ENCODE peak calls at places on chromosome 15, in five cellular contexts. Y is IMR-90, N is dorsolateral prefrontal cortex, F is fibroblast of mammary gland, E is tibial nerve. X is an unnamed sample.

GRCh38 chr15:30925686-30926085 is 22.0 kb downstream of the FAN1 start:
- DNase-seq in Y (no peak), E (no peak), F (no peak), N (no peak), X (no peak)

GRCh38 chr15:63240136-63240535 is 37.3 kb upstream of the APH1B start:
- DNase-seq in E (no peak), Y (no peak), F (no peak), N (no peak), X (no peak)

GRCh38 chr15:100766225-100767001 is 113.2 kb upstream of the ALDH1A3 start:
- DNase-seq in E (peak), F (peak), N (no peak), Y (no peak), X (no peak)

GRCh38 chr15:73573572-73573971 is 59.6 kb downstream of the NPTN start:
- DNase-seq in Y (peak), F (peak), N (no peak), E (no peak), X (peak)

GRCh38 chr15:74208901-74209559 is 6.4 kb upstream of the STRA6 start:
- DNase-seq in F (no peak), Y (peak), N (no peak), E (no peak), X (peak)

GRCh38 chr15:38526158-38526557 is 38.5 kb downstream of the RASGRP1 start:
- DNase-seq in E (no peak), F (no peak), Y (no peak), N (no peak), X (no peak)

GRCh38 chr15:29090617-29091466 is 178.8 kb downstream of the NSMCE3 start:
- DNase-seq in E (no peak), N (peak), Y (peak), F (peak), X (peak)

GRCh38 chr15:30984118-30984517 is 7.3 kb downstream of the MTMR10 start:
- DNase-seq in F (no peak), E (no peak), Y (no peak), N (no peak), X (no peak)

GRCh38 chr15:25178835-25179672 is 224.3 kb downstream of the SNRPN start:
- DNase-seq in Y (no peak), N (peak), F (no peak), E (no peak), X (no peak)

GRCh38 chr15:27358751-27359434 is 387.9 kb downstream of the GABRG3 start:
- DNase-seq in Y (no peak), F (no peak), N (peak), E (no peak), X (peak)

GRCh38 chr15:36643551-36643950 is 64.1 kb downstream of the CDIN1 start:
- DNase-seq in F (no peak), Y (peak), N (no peak), E (no peak), X (peak)

GRCh38 chr15:52228928-52229327 is 37.7 kb upstream of the GNB5 start:
- DNase-seq in F (no peak), Y (no peak), N (no peak), E (no peak), X (peak)

GRCh38 chr15:31304074-31304648 is 22.5 kb upstream of the KLF13 start:
- DNase-seq in Y (no peak), F (no peak), E (no peak), N (no peak), X (no peak)

GRCh38 chr15:62880278-62880677 is 162.3 kb upstream of the TPM1 start:
- DNase-seq in E (no peak), F (peak), N (no peak), Y (peak), X (peak)

GRCh38 chr15:99826146-99826745 is 93.0 kb upstream of the LYSMD4 start:
- DNase-seq in E (no peak), Y (no peak), F (no peak), N (no peak), X (no peak)

GRCh38 chr15:61742591-61742990 is 317.7 kb downstream of the VPS13C start:
- DNase-seq in N (no peak), E (no peak), F (no peak), Y (no peak), X (no peak)

GRCh38 chr15:31367730-31368344 is 41.2 kb downstream of the KLF13 start:
- DNase-seq in Y (no peak), N (no peak), F (no peak), E (no peak), X (no peak)

GRCh38 chr15:70063284-70063991 is 34.3 kb downstream of the TLE3 start:
- DNase-seq in E (no peak), Y (no peak), F (peak), N (no peak), X (no peak)

GRCh38 chr15:23548071-23548470 is 17.4 kb upstream of the MKRN3 start:
- DNase-seq in E (no peak), N (no peak), Y (no peak), F (no peak), X (no peak)

GRCh38 chr15:62647195-62647865 is 395.2 kb upstream of the TPM1 start:
- DNase-seq in N (no peak), Y (peak), E (no peak), F (peak), X (peak)

GRCh38 chr15:63940956-63941620 is 105.2 kb downstream of the DAPK2 start:
- DNase-seq in Y (no peak), F (no peak), E (no peak), N (no peak), X (no peak)

GRCh38 chr15:44153352-44153751 is 41.7 kb downstream of the FRMD5 start:
- DNase-seq in E (no peak), F (no peak), N (no peak), Y (peak), X (no peak)

GRCh38 chr15:26295331-26295730 is 432.2 kb upstream of the ATP10A start:
- DNase-seq in F (no peak), E (no peak), N (peak), Y (no peak), X (no peak)

GRCh38 chr15:95174281-95174680 is 942.9 kb downstream of the MCTP2 start:
- DNase-seq in E (no peak), N (no peak), Y (peak), F (peak), X (peak)

GRCh38 chr15:70447927-70448698 is 315.2 kb downstream of the UACA start:
- DNase-seq in F (no peak), E (no peak), N (no peak), Y (no peak), X (no peak)

GRCh38 chr15:56568466-56569167 is 103.7 kb upstream of the MNS1 start:
- DNase-seq in F (no peak), E (no peak), Y (no peak), N (no peak), X (no peak)

GRCh38 chr15:26889298-26889898 is 22.5 kb downstream of the GABRA5 start:
- DNase-seq in F (peak), E (no peak), Y (peak), N (peak), X (peak)

GRCh38 chr15:45307230-45307924 is 55.3 kb downstream of the SLC28A2 start:
- DNase-seq in E (no peak), N (no peak), Y (peak), F (peak), X (peak)

GRCh38 chr15:65286069-65286703 is 497 bp downstream of the PARP16 start:
- DNase-seq in E (no peak), N (peak), F (no peak), Y (no peak), X (peak)

GRCh38 chr15:78146437-78147154 is 2.6 kb upstream of the IDH3A start:
- DNase-seq in Y (no peak), E (no peak), F (peak), N (no peak), X (peak)

GRCh38 chr15:29695486-29696167 is 126.6 kb downstream of the TJP1 start:
- DNase-seq in Y (no peak), N (no peak), E (no peak), F (no peak), X (no peak)

GRCh38 chr15:101322849-101323477 is 27.9 kb upstream of the SNRPA1 start:
- DNase-seq in E (no peak), F (no peak), Y (no peak), N (no peak), X (no peak)

GRCh38 chr15:88985547-88986393 is 72.6 kb upstream of the MFGE8 start:
- DNase-seq in F (no peak), Y (no peak), E (no peak), N (no peak), X (no peak)

GRCh38 chr15:38536201-38536676 is 28.4 kb downstream of the RASGRP1 start:
- DNase-seq in F (peak), N (no peak), Y (peak), E (no peak), X (peak)

GRCh38 chr15:68658641-68659358 is 80.0 kb downstream of the CORO2B start:
- DNase-seq in E (no peak), F (no peak), Y (no peak), N (peak), X (no peak)

GRCh38 chr15:88513195-88513594 is 33.3 kb downstream of the DET1 start:
- DNase-seq in N (no peak), F (peak), Y (peak), E (no peak), X (no peak)

GRCh38 chr15:92079647-92080255 is 226.2 kb downstream of the SLCO3A1 start:
- DNase-seq in N (no peak), F (no peak), Y (no peak), E (no peak), X (no peak)

GRCh38 chr15:92079047-92079446 is 225.5 kb downstream of the SLCO3A1 start:
- DNase-seq in E (no peak), Y (no peak), N (no peak), F (peak), X (peak)

GRCh38 chr15:92082217-92082843 is 228.8 kb downstream of the SLCO3A1 start:
- DNase-seq in F (peak), Y (peak), N (peak), E (no peak), X (peak)

GRCh38 chr15:92087211-92087610 is 233.7 kb downstream of the SLCO3A1 start:
- DNase-seq in E (no peak), Y (no peak), F (no peak), N (no peak), X (no peak)

GRCh38 chr15:92083190-92083589 is 229.7 kb downstream of the SLCO3A1 start:
- DNase-seq in F (no peak), Y (no peak), E (no peak), N (no peak), X (no peak)
- H3K4me3 ChIP-seq in F (no peak), Y (no peak), E (no peak), N (no peak), X (no peak)

GRCh38 chr15:57606816-57607215 is 15.1 kb downstream of the MYZAP start:
- DNase-seq in E (no peak), Y (no peak), N (no peak), F (no peak), X (no peak)

GRCh38 chr15:57607570-57608000 is 15.9 kb downstream of the MYZAP start:
- DNase-seq in N (no peak), Y (no peak), E (no peak), F (peak), X (peak)

GRCh38 chr15:57610130-57610529 is 18.4 kb downstream of the MYZAP start:
- DNase-seq in E (no peak), Y (peak), N (no peak), F (peak), X (peak)

GRCh38 chr15:57611119-57611518 is 19.4 kb downstream of the MYZAP start:
- DNase-seq in N (no peak), E (no peak), Y (no peak), F (no peak), X (no peak)

DNA sequence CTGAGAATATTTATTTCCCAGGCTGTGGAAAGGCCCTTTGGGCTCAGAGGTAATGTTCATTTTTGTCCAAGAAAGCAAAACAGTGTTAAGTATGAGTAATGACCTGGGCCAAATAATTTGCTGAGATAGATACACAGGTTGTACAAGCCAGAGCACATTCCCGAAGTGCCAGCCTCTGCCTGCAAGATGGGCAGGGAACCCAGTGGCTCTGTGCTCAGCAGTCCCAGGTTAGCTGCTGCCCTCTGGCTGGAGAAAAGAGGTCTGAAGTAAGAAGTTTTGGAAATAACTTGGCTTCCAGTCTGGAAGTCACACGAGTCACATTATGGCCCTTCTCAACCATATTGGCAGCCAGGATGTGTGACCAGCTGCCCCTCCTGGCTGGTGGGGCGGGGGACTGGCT is 20.2 kb downstream of the MYZAP start:
- DNase-seq in Y (no peak), F (peak), N (no peak), E (no peak), X (peak)
- TF ChIP-seq CTCF in Y (no peak), F (peak), N (peak), E (peak), X (peak)

GRCh38 chr15:82172506-82172905 is 90.0 kb downstream of the EFL1 start:
- DNase-seq in F (no peak), Y (no peak), N (no peak), E (no peak), X (no peak)
- H3K4me3 ChIP-seq in F (no peak), Y (no peak), N (no peak), E (no peak), X (no peak)

DNA sequence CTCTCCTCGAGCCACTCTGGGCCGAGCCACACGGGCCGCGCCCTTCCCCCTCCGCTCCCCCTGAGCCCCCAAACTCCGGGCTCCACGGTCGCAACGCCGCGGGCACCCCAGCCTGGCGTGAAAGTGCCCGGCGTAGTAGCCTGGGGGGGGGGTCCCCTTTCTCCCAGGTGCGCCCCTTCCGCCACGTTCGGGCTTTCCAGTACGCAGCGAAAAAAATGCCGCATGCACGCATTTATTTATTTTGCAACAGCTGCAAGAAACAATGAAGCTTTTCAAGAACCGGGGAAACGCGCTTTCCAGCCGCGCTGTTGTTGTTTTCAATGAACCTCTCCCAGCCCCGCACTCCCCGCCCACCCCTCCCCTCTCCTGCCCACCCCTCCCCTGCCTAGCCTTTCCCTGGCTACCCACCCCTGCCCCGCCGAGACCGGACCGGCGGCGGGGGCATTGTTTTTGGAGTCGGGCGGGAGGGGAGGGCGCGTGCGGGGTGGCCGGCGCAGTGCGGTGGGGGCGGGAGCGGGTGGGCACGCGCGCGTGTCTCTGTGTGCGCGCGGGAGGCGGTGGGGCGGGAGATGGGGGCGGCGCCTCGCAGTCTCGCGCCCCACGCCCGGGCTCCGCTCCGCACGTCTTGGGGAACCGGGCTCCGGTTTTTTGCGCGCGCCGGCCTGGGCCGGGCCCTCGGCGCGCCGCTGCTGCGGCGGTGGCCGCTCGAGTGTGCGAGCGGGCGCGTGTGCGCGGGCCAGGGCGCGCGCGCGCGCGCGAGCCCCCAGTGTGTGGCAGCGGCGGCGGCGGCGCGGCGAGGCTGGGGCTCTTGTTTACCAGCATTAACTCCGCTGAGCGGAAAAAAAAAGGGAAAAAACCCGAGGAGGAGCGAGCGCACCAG is at the start of gene IGF1R:
- DNase-seq in E (peak), F (peak), Y (peak), N (peak), X (peak)
- TF ChIP-seq CTCF in E (peak), F (no peak), Y (no peak), N (no peak), X (no peak)

DNA sequence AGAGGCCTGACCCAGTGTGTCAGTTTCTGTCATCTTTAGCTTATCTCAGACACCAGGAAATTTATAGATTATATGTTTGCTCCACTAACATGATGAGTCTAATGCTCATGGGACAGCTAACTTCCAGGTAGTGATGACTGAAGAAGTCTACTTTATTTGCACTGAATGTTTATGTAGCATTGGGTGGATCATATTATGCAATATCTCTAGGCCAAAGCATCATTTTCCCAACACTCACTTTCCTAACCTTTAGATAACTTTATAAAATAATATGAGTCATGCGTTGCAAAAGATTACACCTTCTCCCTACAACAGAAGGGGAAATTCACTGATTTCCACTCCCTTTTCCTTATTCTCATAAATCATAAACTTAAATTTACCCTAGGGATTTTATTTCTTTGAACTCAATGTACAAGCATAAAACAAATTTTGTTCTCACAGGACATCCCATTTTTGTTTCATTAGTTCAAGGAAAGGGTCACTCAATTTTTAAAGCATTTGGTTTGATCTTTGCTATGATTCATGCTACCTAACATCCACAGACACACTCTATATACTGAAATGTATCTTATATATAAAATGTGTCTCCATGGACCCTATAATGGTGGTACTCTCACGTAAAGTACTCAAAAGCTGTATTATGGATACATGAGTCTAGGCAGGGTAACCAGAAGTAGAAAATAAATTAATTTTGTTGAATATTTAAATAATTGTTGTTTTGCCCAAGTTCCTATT is 225.2 kb downstream of the WDR72 start:
- DNase-seq in N (no peak), Y (no peak), E (no peak), F (no peak), X (no peak)
- H3K4me3 ChIP-seq in N (no peak), Y (no peak), E (no peak), F (no peak), X (no peak)

GRCh38 chr15:66496951-66497501 is 536 bp downstream of the SNAPC5 start:
- DNase-seq in F (no peak), E (no peak), Y (no peak), N (no peak), X (peak)

GRCh38 chr15:66497502-66498455 is at the start of gene SNAPC5:
- DNase-seq in Y (peak), N (peak), E (peak), F (peak), X (peak)

GRCh38 chr15:66494262-66494661 is 3.3 kb downstream of the SNAPC5 start:
- DNase-seq in N (no peak), E (no peak), Y (no peak), F (no peak), X (no peak)

GRCh38 chr15:66502491-66502890 is 2.2 kb downstream of the RPL4 start:
- DNase-seq in Y (no peak), N (no peak), F (no peak), E (no peak), X (no peak)

DNA sequence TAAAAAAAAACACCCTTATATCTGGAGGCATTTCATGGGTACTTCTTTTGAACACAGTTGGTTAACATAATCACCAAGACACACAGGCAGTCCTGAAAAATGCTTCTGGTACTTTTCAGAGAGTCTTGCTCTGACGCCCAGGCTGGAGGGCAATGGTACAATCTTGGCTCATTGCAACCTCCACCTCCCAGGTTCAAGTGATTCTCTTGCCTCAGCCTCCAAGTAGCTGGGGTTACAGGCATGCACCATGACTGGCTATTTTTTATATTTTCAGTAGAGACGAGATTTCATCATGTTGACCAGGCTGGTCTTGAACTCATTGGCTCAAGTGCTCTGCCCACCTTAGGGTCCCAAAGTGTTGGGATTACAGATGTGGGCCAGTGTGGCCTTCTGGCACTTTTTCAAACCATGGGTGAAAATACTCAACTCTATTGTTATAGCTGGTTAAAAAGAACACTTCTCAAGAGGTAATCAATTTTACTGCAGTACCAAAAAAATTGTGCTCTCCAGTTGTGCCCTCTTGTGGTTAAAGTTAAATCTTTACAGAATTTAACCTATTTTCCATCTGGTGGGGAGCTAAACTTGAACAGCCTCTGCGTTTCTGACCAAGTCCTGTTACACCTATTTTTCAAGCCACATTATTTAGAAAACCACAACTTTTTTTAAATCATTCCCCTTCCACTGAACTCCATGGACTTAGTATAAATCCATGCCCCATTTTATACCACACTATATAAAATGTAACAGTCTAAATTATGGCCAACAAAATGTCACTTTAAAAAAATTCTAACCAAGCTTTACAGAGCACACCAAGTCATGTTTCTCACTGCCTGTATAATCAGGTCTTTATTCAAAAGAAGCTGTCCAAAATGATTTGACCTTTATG is 1.2 kb upstream of the SNAPC5 start:
- DNase-seq in Y (peak), F (peak), E (no peak), N (no peak), X (peak)
- TF ChIP-seq CTCF in Y (peak), F (peak), E (peak), N (peak), X (peak)